ENCODE peak calls at places on chromosomes 6 and 20, in four cellular contexts. N, O, E and Q are unnamed samples.
A peak's percentile ranks its signal among the peaks of the same experiment; 100 is the strongest.

GRCh38 chr20:47126709-47127108 is 229.8 kb downstream of the ZMYND8 start:
- DNase-seq in N (no peak), O (no peak), E (no peak), Q (no peak)

GRCh38 chr6:113103618-113104390 is 753.3 kb upstream of the MARCKS start:
- DNase-seq in N (no peak), O (no peak), E (peak; percentile 88), Q (no peak)

GRCh38 chr6:139161817-139162284 is 27.0 kb downstream of the HECA start:
- DNase-seq in N (no peak), O (no peak), E (no peak), Q (no peak)

GRCh38 chr6:170091000-170091638 is 199.8 kb downstream of the DLL1 start:
- DNase-seq in N (no peak), O (no peak), E (no peak), Q (no peak)

GRCh38 chr6:7803219-7803618 is 77.3 kb downstream of the BMP6 start:
- DNase-seq in N (no peak), O (no peak), E (no peak), Q (no peak)

GRCh38 chr20:3679749-3680700 is 1.8 kb downstream of the ADAM33 start:
- DNase-seq in N (no peak), O (no peak), E (no peak), Q (no peak)

GRCh38 chr20:57782631-57783041 is 72.8 kb upstream of the PMEPA1 start:
- DNase-seq in N (no peak), O (no peak), E (no peak), Q (peak; percentile 38)

GRCh38 chr6:43669922-43670622 is 17.5 kb downstream of the MRPS18A start:
- DNase-seq in N (no peak), O (no peak), E (no peak), Q (peak; percentile 80)

GRCh38 chr6:29656157-29656556 is 735 bp upstream of the MOG start:
- DNase-seq in N (no peak), O (no peak), E (no peak), Q (no peak)

GRCh38 chr20:1225729-1226313 is at the start of gene RAD21L1:
- DNase-seq in N (peak; percentile 87), O (no peak), E (peak; percentile 50), Q (peak; percentile 49)

GRCh38 chr6:96626749-96627353 is 63.9 kb downstream of the FHL5 start:
- DNase-seq in N (peak; percentile 10), O (peak; percentile 21), E (peak; percentile 17), Q (peak; percentile 41)

GRCh38 chr20:63441136-63441776 is 31.2 kb downstream of the KCNQ2 start:
- DNase-seq in N (no peak), O (no peak), E (no peak), Q (peak; percentile 59)

GRCh38 chr6:4059115-4059777 is 19.7 kb downstream of the FAM217A start:
- DNase-seq in N (peak; percentile 71), O (peak; percentile 76), E (peak; percentile 62), Q (peak; percentile 90)

GRCh38 chr6:139256087-139256486 is 35.7 kb downstream of the TXLNB start:
- DNase-seq in N (no peak), O (no peak), E (no peak), Q (no peak)

GRCh38 chr6:15504581-15505350 is 158.1 kb downstream of the DTNBP1 start:
- DNase-seq in N (no peak), O (peak; percentile 94), E (peak; percentile 91), Q (no peak)

GRCh38 chr20:34843421-34843820 is 18.0 kb upstream of the NCOA6 start:
- DNase-seq in N (no peak), O (no peak), E (no peak), Q (no peak)

GRCh38 chr6:148570456-148570855 is 176.4 kb upstream of the UST start:
- DNase-seq in N (no peak), O (no peak), E (no peak), Q (no peak)

GRCh38 chr6:115195239-115195638 is 852.4 kb upstream of the HS3ST5 start:
- DNase-seq in N (no peak), O (no peak), E (no peak), Q (no peak)

DNA sequence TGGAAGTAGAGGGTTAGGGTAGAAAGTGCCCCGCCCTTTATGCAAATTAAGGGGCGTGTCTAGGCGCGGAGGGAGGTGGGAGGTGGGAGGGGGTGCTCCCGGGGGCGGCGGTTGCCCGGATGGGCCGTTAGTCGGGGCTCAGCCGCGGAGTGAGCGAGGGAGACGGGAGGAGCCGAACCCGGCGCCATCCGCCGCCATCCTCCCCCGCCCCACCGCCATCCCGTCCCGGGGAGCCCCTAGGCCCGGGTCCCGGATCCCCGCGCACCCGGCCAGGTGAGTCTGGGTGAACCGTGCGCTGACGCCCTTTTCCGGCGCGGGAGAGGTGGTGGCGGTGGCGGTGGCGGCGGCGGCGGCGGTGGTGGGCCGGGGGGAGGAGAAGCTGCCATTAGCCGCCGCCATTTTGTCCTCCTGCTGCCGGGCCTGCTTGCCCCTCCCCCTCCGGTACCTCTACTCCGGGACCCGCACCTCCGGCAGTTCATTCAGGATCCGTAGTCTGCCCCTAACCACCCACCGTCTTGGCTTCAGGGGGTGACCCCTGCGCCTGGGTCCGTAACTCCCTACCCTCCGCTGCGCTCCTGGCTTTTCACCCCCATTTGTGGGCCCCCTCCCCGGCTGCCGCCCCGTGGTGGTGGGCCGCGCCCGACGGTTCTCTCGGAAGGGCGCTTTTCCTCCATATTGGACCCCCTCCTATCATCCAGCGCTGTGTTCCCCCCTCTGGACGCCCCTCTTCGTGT is at the start of gene PRRC2A:
- DNase-seq in N (no peak), O (no peak), E (no peak), Q (peak; percentile 89)
- TF ChIP-seq POLR2A in N (peak; percentile 60), O (peak; percentile 77), E (peak; percentile 86), Q (no peak)

DNA sequence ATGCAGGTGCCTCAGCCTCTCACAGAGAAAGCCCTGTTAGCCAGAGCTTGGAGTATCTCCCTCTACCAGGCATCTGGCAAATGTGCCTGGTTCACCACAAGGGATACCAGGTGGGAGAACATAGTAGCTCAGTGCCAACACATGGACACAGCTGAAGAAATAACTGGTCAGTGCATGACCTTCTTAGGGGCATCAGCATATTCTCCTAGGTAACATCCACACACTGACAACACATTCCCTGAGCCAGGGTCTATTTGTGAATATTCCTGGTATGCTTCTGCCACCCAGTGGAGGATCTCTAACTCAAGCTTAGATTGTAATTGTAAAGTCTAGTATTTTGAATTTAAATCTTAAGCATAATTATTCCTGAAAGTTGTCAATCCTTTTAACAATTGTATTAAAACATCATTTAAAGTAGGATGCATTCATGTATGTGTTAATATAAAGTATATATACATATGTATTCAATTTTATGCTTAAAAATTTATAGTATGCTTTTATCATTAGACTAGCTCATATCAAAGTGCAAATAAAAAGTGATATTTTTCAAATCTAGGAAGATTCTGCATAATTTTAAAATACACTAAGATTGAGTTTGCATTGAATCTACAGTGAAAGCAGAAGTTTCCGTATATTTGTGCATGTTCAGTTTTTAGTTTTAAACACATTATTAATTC is 45.3 kb upstream of the COL21A1 start:
- DNase-seq in N (peak; percentile 67), O (peak; percentile 62), E (peak; percentile 88), Q (peak; percentile 69)
- TF ChIP-seq MYC in N (no peak), O (no peak), E (no peak), Q (no peak)

GRCh38 chr20:13960525-13960924 is 29.9 kb downstream of the SEL1L2 start:
- DNase-seq in N (no peak), O (no peak), E (no peak), Q (no peak)

DNA sequence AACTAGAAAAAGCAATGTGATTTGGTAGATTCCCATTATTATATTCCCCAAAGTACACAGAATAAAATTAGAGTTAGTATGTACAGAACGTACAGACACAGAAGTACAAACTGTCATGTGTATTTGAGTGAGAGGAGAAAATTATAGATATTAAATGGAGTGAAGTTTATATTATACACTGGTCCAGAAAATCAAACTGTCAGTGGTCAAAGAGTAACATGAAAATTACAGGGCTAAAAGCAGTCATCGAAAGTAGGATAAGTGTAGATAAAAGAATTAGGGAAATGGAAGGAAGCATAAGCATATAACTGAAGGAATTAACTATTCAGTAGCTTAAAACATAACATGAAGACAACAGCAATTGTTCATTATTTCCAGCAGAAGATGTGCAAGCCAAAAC is 30.3 kb downstream of the SEL1L2 start:
- DNase-seq in N (no peak), O (no peak), E (no peak), Q (no peak)
- TF ChIP-seq MAX in N (no peak), O (no peak), E (no peak), Q (no peak)

GRCh38 chr6:36885461-36886401 is at the start of gene C6orf89:
- DNase-seq in N (peak; percentile 96), O (peak; percentile 99), E (peak; percentile 96), Q (peak; percentile 99)

GRCh38 chr6:36890264-36890663 is 4.5 kb downstream of the C6orf89 start:
- DNase-seq in N (no peak), O (no peak), E (no peak), Q (no peak)

GRCh38 chr6:36886948-36887347 is 1.2 kb downstream of the C6orf89 start:
- DNase-seq in N (no peak), O (no peak), E (no peak), Q (no peak)

GRCh38 chr6:36888115-36888643 is 2.4 kb downstream of the C6orf89 start:
- DNase-seq in N (no peak), O (no peak), E (no peak), Q (no peak)

DNA sequence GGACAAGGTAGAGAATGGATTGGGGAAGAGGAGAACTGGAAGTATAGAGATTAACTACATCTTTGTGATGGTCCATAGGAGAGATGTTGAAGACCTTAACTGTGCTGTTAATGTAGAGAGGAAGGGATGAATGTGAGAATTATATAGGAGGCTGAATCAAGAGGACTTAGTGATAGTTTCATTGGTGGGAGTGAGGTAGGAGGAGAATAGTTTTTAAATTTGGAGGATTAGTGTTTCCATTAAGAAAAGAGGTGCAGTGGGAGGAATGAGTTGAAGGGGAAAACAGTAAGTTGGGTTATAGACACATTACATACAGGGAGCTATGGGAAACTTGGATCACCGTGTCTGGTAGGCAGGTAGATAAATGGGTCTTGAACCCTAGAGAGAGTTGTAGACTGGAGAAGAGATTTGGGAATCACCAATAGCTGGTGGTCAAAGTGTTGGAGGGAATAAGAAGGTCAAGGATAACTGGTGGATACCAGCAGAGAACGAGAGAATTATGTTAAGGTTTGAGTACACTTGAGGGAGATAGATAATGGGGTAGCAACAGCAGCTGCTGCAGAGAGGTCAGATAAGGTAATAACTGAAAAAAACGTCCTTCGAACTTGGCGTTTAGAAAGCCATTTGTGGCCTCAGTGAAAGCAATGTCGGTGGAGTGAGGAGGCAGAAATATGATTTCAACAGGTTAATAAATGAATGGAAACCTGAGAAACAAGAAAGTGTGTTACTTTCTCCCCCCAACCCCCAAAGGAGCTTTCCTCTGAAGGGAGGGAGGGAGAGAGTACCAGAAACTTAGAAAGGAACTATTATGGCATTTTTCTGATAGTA is 3.1 kb downstream of the C6orf89 start:
- DNase-seq in N (no peak), O (no peak), E (no peak), Q (no peak)
- TF ChIP-seq POLR2A in N (no peak), O (no peak), E (no peak), Q (no peak)

GRCh38 chr6:38367231-38367630 is 272.5 kb downstream of the BTBD9 start:
- DNase-seq in N (no peak), O (no peak), E (no peak), Q (no peak)
- TF ChIP-seq MYC in N (no peak), O (no peak), E (no peak), Q (no peak)

GRCh38 chr20:13262701-13263335 is 41.7 kb downstream of the ISM1 start:
- DNase-seq in N (no peak), O (no peak), E (no peak), Q (no peak)
- TF ChIP-seq MAX in N (no peak), O (no peak), E (no peak), Q (no peak)